ENCODE peak calls at places on chromosome 1, in six cellular contexts. D, V, N, X, S and P are unnamed samples.

GRCh38 chr1:89780721-89781120 is 40.1 kb upstream of the LRRC8D start:
- DNase-seq in D (no peak), V (no peak), N (peak), X (no peak), S (no peak), P (no peak)

GRCh38 chr1:171438441-171438840 is 46.9 kb upstream of the PRRC2C start:
- DNase-seq in D (no peak), V (peak), N (peak), X (no peak), S (no peak), P (no peak)

GRCh38 chr1:50502147-50502546 is 78.9 kb upstream of the DMRTA2 start:
- DNase-seq in D (no peak), V (no peak), N (no peak), X (no peak), S (no peak), P (no peak)

GRCh38 chr1:55767171-55767570 is 552.0 kb upstream of the USP24 start:
- DNase-seq in D (no peak), V (no peak), N (no peak), X (no peak), S (no peak), P (no peak)

GRCh38 chr1:56434659-56435202 is 144.6 kb downstream of the PLPP3 start:
- DNase-seq in D (no peak), V (no peak), N (no peak), X (no peak), S (no peak), P (no peak)

GRCh38 chr1:90810006-90810405 is 92.9 kb upstream of the BARHL2 start:
- DNase-seq in D (no peak), V (no peak), N (no peak), X (no peak), S (no peak), P (no peak)

GRCh38 chr1:77280962-77281361 is 857 bp upstream of the AK5 start:
- DNase-seq in D (no peak), V (no peak), N (no peak), X (no peak), S (no peak), P (no peak)

GRCh38 chr1:86105533-86105866 is 51.1 kb downstream of the COL24A1 start:
- DNase-seq in D (no peak), V (no peak), N (no peak), X (no peak), S (no peak), P (no peak)

GRCh38 chr1:85578321-85579295 is 2.0 kb upstream of the CCN1 start:
- DNase-seq in D (no peak), V (no peak), N (peak), X (no peak), S (peak), P (no peak)

GRCh38 chr1:61626820-61627219 is 98.1 kb downstream of the TM2D1 start:
- DNase-seq in D (no peak), V (no peak), N (no peak), X (no peak), S (no peak), P (no peak)

GRCh38 chr1:179776831-179777230 is 33.7 kb downstream of the FAM163A start:
- DNase-seq in D (no peak), V (no peak), N (no peak), X (no peak), S (no peak), P (no peak)

GRCh38 chr1:101051688-101052638 is 26.4 kb upstream of the DPH5 start:
- DNase-seq in D (no peak), V (no peak), N (no peak), X (no peak), S (no peak), P (peak)

GRCh38 chr1:243944429-243945160 is 94.6 kb upstream of the AKT3 start:
- DNase-seq in D (no peak), V (no peak), N (no peak), X (no peak), S (peak), P (no peak)

GRCh38 chr1:37919277-37919676 is 27.6 kb downstream of the INPP5B start:
- DNase-seq in D (no peak), V (no peak), N (no peak), X (no peak), S (no peak), P (no peak)

GRCh38 chr1:227424159-227424680 is 105.9 kb upstream of the CDC42BPA start:
- DNase-seq in D (no peak), V (no peak), N (no peak), X (no peak), S (no peak), P (no peak)

GRCh38 chr1:188433428-188433827 is 1604.7 kb downstream of the PLA2G4A start:
- DNase-seq in D (no peak), V (no peak), N (no peak), X (no peak), S (no peak), P (no peak)

GRCh38 chr1:27523666-27524020 is 33.7 kb upstream of the WASF2 start:
- DNase-seq in D (no peak), V (no peak), N (no peak), X (no peak), S (no peak), P (no peak)

GRCh38 chr1:41474490-41475271 is 9.8 kb downstream of the EDN2 start:
- DNase-seq in D (no peak), V (no peak), N (no peak), X (no peak), S (no peak), P (no peak)
- TF ChIP-seq POLR2AphosphoS5 in D (no peak), V (no peak), N (no peak), X (no peak), S (peak), P (no peak)

GRCh38 chr1:1236176-1236763 is 4.2 kb downstream of the B3GALT6 start:
- DNase-seq in D (no peak), V (no peak), N (no peak), X (no peak), S (no peak), P (no peak)
- TF ChIP-seq POLR2AphosphoS5 in D (no peak), V (no peak), N (no peak), X (no peak), S (no peak), P (no peak)

GRCh38 chr1:202593845-202594244 is 116.4 kb downstream of the SYT2 start:
- DNase-seq in D (no peak), V (no peak), N (no peak), X (no peak), S (no peak), P (no peak)
- TF ChIP-seq POLR2AphosphoS5 in D (no peak), V (no peak), N (no peak), X (no peak), S (no peak), P (no peak)

DNA sequence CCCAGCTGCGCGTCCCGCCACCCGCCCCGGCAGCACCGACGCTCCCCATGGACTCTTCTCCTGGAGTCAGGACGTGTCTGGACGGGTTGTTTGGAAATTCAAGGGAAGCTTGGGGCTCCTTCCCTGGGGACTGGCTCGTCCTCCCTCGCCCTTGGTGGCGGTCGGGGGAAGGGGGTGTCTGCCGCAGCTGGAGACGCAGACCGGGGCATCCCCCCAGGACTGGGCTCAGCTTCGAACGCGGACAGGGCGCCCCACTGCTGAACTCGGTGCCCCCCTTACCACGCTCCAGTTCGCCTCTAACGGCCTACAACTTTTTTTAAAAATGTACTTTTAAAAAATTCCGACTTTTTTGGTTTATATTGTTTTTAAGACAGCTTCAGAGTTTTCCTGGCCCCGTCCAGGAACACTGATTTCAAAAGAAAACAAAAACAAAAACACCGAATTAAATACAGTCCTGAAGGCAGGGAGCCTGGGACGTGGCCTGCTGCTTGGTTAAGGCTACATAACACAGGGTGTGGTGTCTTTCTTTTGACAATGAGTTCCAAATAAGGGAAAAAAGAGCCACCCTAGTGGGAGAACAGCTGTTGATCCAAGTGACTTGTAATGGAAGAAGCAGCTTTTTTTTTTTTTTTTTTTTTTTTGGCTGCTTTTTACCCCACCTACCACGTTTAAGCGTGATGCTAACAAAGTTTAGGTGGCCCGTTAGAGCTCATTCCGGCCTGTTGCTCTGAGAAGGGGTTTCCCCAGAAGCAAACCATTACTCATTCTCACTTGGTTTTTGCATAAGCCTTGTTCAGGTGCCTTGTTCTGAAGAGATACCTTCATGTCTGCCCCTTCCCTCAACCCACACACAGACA is 862 bp upstream of the DIPK1A start:
- DNase-seq in D (no peak), V (peak), N (no peak), X (no peak), S (no peak), P (peak)
- TF ChIP-seq POLR2AphosphoS5 in D (no peak), V (no peak), N (no peak), X (peak), S (peak), P (no peak)

DNA sequence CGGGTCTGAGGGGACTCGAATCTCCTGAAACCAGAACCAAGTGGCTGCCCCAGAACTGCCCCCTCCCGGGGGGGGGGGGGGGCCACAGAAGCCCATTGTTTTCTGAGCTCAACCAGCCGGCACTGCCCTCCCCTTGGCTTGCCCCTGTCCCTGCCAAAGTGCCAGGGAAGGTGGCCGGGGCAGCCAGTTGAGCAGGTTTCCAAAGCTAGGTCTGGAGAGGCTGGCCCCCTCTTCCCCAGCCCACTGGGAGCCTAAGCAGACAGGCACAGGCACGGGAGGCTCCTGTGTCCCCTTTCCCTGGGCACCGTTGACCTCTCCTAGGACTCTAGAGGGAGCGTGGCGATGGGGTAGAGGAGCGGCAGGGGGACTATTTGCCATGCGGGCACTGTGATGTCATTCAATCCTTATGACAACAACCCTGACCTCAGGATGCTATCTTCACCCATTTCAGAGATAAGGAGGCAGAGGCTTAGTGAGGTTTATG is 35.1 kb downstream of the RAP1GAP start:
- DNase-seq in D (no peak), V (peak), N (no peak), X (peak), S (no peak), P (no peak)
- TF ChIP-seq POLR2AphosphoS5 in D (no peak), V (peak), N (no peak), X (no peak), S (no peak), P (no peak)

GRCh38 chr1:156110252-156110651 is 4.3 kb upstream of the LMNA start:
- DNase-seq in D (no peak), V (no peak), N (no peak), X (no peak), S (no peak), P (no peak)

GRCh38 chr1:156113263-156114004 is 1.1 kb upstream of the LMNA start:
- DNase-seq in D (no peak), V (no peak), N (no peak), X (no peak), S (no peak), P (no peak)

GRCh38 chr1:156114101-156114918 is at the start of gene LMNA:
- DNase-seq in D (peak), V (peak), N (peak), X (peak), S (peak), P (peak)

GRCh38 chr1:156111355-156111962 is 3.1 kb upstream of the LMNA start:
- DNase-seq in D (no peak), V (no peak), N (no peak), X (no peak), S (no peak), P (no peak)

DNA sequence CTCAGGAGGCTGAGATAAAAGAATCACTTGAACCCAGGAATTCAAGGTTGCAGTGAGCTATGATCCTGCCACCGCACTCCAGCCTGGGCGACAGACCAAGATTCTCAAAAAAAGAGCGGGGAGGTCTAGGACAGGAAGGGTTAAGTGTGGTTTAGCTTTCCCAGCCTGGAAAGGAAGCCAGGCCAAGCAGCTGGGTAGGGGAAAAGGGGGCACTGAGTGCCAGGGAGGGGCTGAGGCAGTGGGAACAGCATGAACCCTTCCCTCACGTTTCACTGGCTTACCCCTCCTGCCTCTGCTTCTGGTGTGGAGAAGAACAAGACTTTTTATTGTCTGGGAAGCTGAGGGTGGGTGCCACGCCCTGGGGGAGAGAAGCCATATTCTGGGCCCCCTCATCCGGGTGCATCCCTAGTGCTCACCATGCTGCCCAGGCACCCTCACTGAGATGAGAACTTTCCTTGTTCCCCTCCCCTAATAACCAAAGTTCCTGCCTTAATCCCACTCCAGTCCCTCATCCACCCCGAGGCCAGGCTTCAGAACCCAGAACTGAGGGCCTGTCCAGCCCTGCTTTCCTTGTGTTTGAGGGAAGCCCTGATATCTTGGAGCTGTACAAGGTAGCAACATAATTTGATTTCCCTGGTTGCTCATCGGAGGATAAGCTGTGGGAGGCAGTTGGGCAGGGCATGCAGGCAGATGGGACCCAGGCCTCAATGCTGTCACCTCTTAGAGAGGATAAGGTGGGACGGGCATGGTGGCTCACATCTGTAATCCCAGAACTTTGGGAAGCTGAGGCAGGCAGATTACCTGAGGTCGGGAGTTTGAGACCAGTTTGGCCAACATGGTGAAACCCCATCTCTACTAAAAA is 2.0 kb upstream of the LMNA start:
- DNase-seq in D (no peak), V (no peak), N (no peak), X (no peak), S (no peak), P (no peak)
- TF ChIP-seq POLR2AphosphoS5 in D (no peak), V (no peak), N (no peak), X (no peak), S (peak), P (no peak)

GRCh38 chr1:65512383-65512782 is 91.9 kb downstream of the LEPR start:
- DNase-seq in D (no peak), V (no peak), N (no peak), X (no peak), S (no peak), P (no peak)
- TF ChIP-seq POLR2AphosphoS5 in D (no peak), V (no peak), N (no peak), X (no peak), S (no peak), P (no peak)

GRCh38 chr1:94924967-94925366 is 1.9 kb downstream of the CNN3 start:
- DNase-seq in D (no peak), V (no peak), N (no peak), X (no peak), S (no peak), P (no peak)
- TF ChIP-seq POLR2AphosphoS5 in D (no peak), V (no peak), N (no peak), X (no peak), S (no peak), P (no peak)